ENCODE peak calls at places on chromosomes 1 and 21, in six cellular contexts. Z, T, A, P, Q and X are unnamed samples.

GRCh38 chr1:1876335-1876935 is 14.5 kb downstream of the GNB1 start:
- DNase-seq in A (no peak), Z (no peak), T (peak; percentile 39), Q (peak; percentile 57), P (no peak), X (no peak)

GRCh38 chr1:223102797-223103533 is 40.1 kb downstream of the TLR5 start:
- DNase-seq in Z (no peak), A (no peak), T (peak; percentile 23), Q (no peak), P (no peak), X (no peak)

GRCh38 chr21:29245104-29245643 is 53.5 kb upstream of the BACH1 start:
- DNase-seq in Z (no peak), Q (no peak), P (no peak), T (no peak), A (no peak), X (no peak)

GRCh38 chr1:67446893-67447292 is 16.7 kb upstream of the SERBP1 start:
- DNase-seq in Q (no peak), P (no peak), Z (no peak), T (no peak), A (no peak), X (no peak)

GRCh38 chr1:21670059-21670881 is 1.1 kb upstream of the RAP1GAP start:
- DNase-seq in Z (no peak), T (no peak), Q (no peak), P (no peak), A (peak; percentile 45), X (no peak)

GRCh38 chr1:224183591-224184312 is 712 bp downstream of the DEGS1 start:
- DNase-seq in Z (peak; percentile 42), Q (peak; percentile 60), P (peak; percentile 91), T (peak; percentile 43), A (peak; percentile 83), X (peak; percentile 27)

GRCh38 chr1:236762410-236762809 is 32.7 kb upstream of the MTR start:
- DNase-seq in Q (no peak), A (peak; percentile 55), P (no peak), Z (no peak), T (no peak), X (no peak)

GRCh38 chr1:51689073-51689435 is 72.2 kb downstream of the OSBPL9 start:
- DNase-seq in T (no peak), P (no peak), Q (no peak), Z (no peak), A (peak; percentile 46), X (no peak)

GRCh38 chr1:30409476-30410152 is 313.8 kb downstream of the MATN1 start:
- DNase-seq in P (no peak), T (no peak), A (no peak), Q (no peak), Z (no peak), X (no peak)

GRCh38 chr1:172980456-172980855 is 70.3 kb downstream of the TNFSF18 start:
- DNase-seq in T (peak; percentile 81), A (peak; percentile 36), Q (peak; percentile 88), P (peak; percentile 46), Z (no peak), X (peak; percentile 42)

GRCh38 chr1:41718444-41719028 is 200.2 kb downstream of the HIVEP3 start:
- DNase-seq in Z (no peak), P (no peak), T (peak; percentile 20), Q (no peak), A (no peak), X (peak; percentile 46)

GRCh38 chr1:205588691-205589445 is 42.9 kb downstream of the ELK4 start:
- DNase-seq in T (peak; percentile 39), P (peak; percentile 35), Z (peak; percentile 34), A (peak; percentile 59), Q (peak; percentile 70), X (peak; percentile 29)

GRCh38 chr1:67923074-67923473 is 89.8 kb upstream of the GNG12 start:
- DNase-seq in Z (no peak), A (no peak), Q (no peak), P (no peak), T (no peak), X (no peak)

GRCh38 chr1:12386130-12386529 is 156.3 kb downstream of the VPS13D start:
- DNase-seq in Q (no peak), T (peak; percentile 99), A (no peak), P (no peak), Z (no peak), X (peak; percentile 94)

GRCh38 chr1:109265741-109266330 is 16.5 kb downstream of the CELSR2 start:
- DNase-seq in T (no peak), Z (no peak), P (no peak), A (no peak), Q (no peak), X (no peak)

GRCh38 chr1:54486864-54487263 is 61.2 kb upstream of the ACOT11 start:
- DNase-seq in Z (no peak), T (no peak), Q (no peak), P (no peak), A (no peak), X (no peak)

GRCh38 chr1:9192578-9192977 is 42.0 kb upstream of the H6PD start:
- DNase-seq in Z (no peak), P (no peak), Q (no peak), T (no peak), A (no peak), X (no peak)

GRCh38 chr1:162003061-162003824 is 20.4 kb downstream of the OLFML2B start:
- DNase-seq in Z (no peak), Q (peak; percentile 72), T (peak; percentile 95), A (peak; percentile 94), P (peak; percentile 98), X (no peak)

GRCh38 chr21:43611598-43612369 is 47.5 kb downstream of the HSF2BP start:
- DNase-seq in P (peak; percentile 72), Q (peak; percentile 82), A (peak; percentile 65), T (peak; percentile 53), Z (peak; percentile 45), X (peak; percentile 57)

GRCh38 chr1:236699366-236699765 is 13.1 kb downstream of the ACTN2 start:
- DNase-seq in Z (no peak), P (no peak), A (no peak), T (no peak), Q (no peak), X (no peak)

GRCh38 chr1:221704291-221704690 is 37.6 kb downstream of the DUSP10 start:
- DNase-seq in Q (peak; percentile 79), A (no peak), T (no peak), Z (no peak), P (peak; percentile 85), X (peak; percentile 31)

GRCh38 chr1:236356141-236356540 is 37.9 kb upstream of the EDARADD start:
- DNase-seq in T (no peak), Z (no peak), P (no peak), A (no peak), Q (no peak), X (no peak)

GRCh38 chr1:93537404-93537803 is 89.5 kb downstream of the FNBP1L start:
- DNase-seq in Z (no peak), T (no peak), Q (no peak), A (no peak), P (no peak), X (no peak)

GRCh38 chr1:240190881-240191385 is 99.2 kb downstream of the FMN2 start:
- DNase-seq in Q (peak; percentile 98), T (peak; percentile 85), P (peak; percentile 94), A (peak; percentile 96), Z (no peak), X (peak; percentile 67)